ENCODE peak calls at places on chromosomes 1 and 21, in four cellular contexts. Q, K, S and J are unnamed samples.

GRCh38 chr21:45010096-45010495 is 64.3 kb upstream of the ADARB1 start:
- DNase-seq in Q (no peak), K (peak; percentile 61), S (no peak), J (no peak)

GRCh38 chr1:156060937-156061636 is at the start of gene RAB25:
- DNase-seq in Q (no peak), K (no peak), S (no peak), J (no peak)

GRCh38 chr1:218401896-218402770 is 57.0 kb downstream of the TGFB2 start:
- DNase-seq in Q (no peak), K (no peak), S (no peak), J (no peak)

GRCh38 chr21:42611852-42612251 is 41.6 kb upstream of the PDE9A start:
- DNase-seq in Q (no peak), K (no peak), S (no peak), J (no peak)

GRCh38 chr21:46454142-46454541 is 4.5 kb upstream of the DIP2A start:
- DNase-seq in Q (no peak), K (no peak), S (no peak), J (no peak)

GRCh38 chr1:166193057-166193456 is 26.3 kb upstream of the FAM78B start:
- DNase-seq in Q (no peak), K (peak; percentile 30), S (peak; percentile 42), J (no peak)

GRCh38 chr1:234733427-234733826 is 123.4 kb upstream of the IRF2BP2 start:
- DNase-seq in Q (no peak), K (no peak), S (no peak), J (no peak)

GRCh38 chr1:232435746-232436145 is 194.2 kb downstream of the SIPA1L2 start:
- DNase-seq in Q (peak; percentile 54), K (peak; percentile 76), S (no peak), J (no peak)

GRCh38 chr1:219507432-219507831 is 105.5 kb downstream of the ZC3H11B start:
- DNase-seq in Q (peak; percentile 1), K (no peak), S (no peak), J (no peak)

GRCh38 chr1:51950701-51951100 is 39.8 kb downstream of the RAB3B start:
- DNase-seq in Q (no peak), K (no peak), S (no peak), J (no peak)

GRCh38 chr1:201020040-201020591 is 3.4 kb downstream of the KIF21B start:
- DNase-seq in Q (no peak), K (peak; percentile 81), S (no peak), J (peak; percentile 68)

GRCh38 chr1:243598433-243598832 is 251.6 kb downstream of the AKT3 start:
- DNase-seq in Q (peak; percentile 80), K (peak; percentile 76), S (no peak), J (no peak)

GRCh38 chr1:32774950-32775634 is 42.1 kb downstream of the YARS1 start:
- DNase-seq in Q (peak; percentile 80), K (peak; percentile 72), S (no peak), J (no peak)

GRCh38 chr1:31843506-31843905 is 27.7 kb upstream of the SPOCD1 start:
- DNase-seq in Q (no peak), K (peak; percentile 84), S (no peak), J (peak; percentile 73)

GRCh38 chr1:244435562-244436205 is 16.0 kb downstream of the ADSS2 start:
- DNase-seq in Q (peak; percentile 60), K (peak; percentile 73), S (no peak), J (no peak)

GRCh38 chr21:42171091-42172053 is 47.6 kb upstream of the ABCG1 start:
- DNase-seq in Q (no peak), K (peak; percentile 88), S (no peak), J (peak; percentile 57)

GRCh38 chr1:116372186-116372585 is 858 bp upstream of the ATP1A1 start:
- DNase-seq in Q (no peak), K (no peak), S (no peak), J (peak; percentile 9)

GRCh38 chr1:21574464-21575151 is 65.4 kb downstream of the ALPL start:
- DNase-seq in Q (peak; percentile 85), K (no peak), S (no peak), J (no peak)

GRCh38 chr1:157558119-157558518 is 5.8 kb upstream of the FCRL5 start:
- DNase-seq in Q (no peak), K (no peak), S (peak; percentile 42), J (no peak)

GRCh38 chr1:13505020-13505419 is 8.8 kb downstream of the LRRC38 start:
- DNase-seq in Q (no peak), K (no peak), S (no peak), J (no peak)

GRCh38 chr1:212967767-212968166 is 17.4 kb downstream of the VASH2 start:
- DNase-seq in Q (peak; percentile 33), K (peak; percentile 89), S (no peak), J (peak; percentile 48)

GRCh38 chr1:53625049-53625448 is 113.9 kb downstream of the GLIS1 start:
- DNase-seq in Q (peak; percentile 53), K (no peak), S (peak; percentile 92), J (no peak)

GRCh38 chr1:163401211-163401610 is 79.5 kb downstream of the NUF2 start:
- DNase-seq in Q (no peak), K (peak; percentile 53), S (no peak), J (no peak)

GRCh38 chr1:15757575-15758401 is 807 bp upstream of the FBLIM1 start:
- DNase-seq in Q (no peak), K (peak; percentile 37), S (no peak), J (no peak)

GRCh38 chr1:209513226-209513625 is 70.3 kb upstream of the CAMK1G start:
- DNase-seq in Q (peak; percentile 26), K (peak; percentile 84), S (peak; percentile 66), J (peak; percentile 21)

GRCh38 chr1:241847796-241848668 is at the start of gene EXO1:
- DNase-seq in Q (peak; percentile 95), K (peak; percentile 98), S (peak; percentile 95), J (peak; percentile 94)
- TF ChIP-seq CTCF in Q (peak; percentile 50), K (peak; percentile 38), S (peak; percentile 45), J (peak; percentile 75)

GRCh38 chr1:87495147-87495546 is 166.5 kb downstream of the LMO4 start:
- DNase-seq in Q (no peak), K (no peak), S (no peak), J (peak; percentile 34)
- TF ChIP-seq CTCF in Q (no peak), K (no peak), S (no peak), J (peak; percentile 59)

DNA sequence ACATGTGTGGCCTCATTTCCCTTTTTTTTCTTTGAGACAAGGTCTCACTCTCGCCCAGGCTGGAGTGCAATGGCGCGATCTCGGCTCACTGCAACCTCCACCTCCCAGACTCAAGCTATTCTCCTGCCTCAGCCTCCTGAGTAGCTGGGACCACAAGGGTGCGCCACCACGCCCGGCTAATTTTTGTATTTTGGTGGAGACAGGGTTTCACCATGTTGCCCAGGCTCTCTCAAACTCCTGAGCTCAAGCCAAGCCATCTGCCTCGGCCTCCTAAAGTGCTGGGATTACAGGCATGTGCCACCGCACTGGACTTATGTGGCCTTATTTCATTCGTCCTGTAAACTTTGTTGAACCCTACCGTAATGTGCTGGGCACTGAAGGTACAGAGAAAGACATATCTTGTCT is 569 bp upstream of the WARS2 start:
- DNase-seq in Q (no peak), K (peak; percentile 47), S (no peak), J (peak; percentile 26)
- TF ChIP-seq CTCF in Q (peak; percentile 49), K (no peak), S (no peak), J (peak; percentile 73)

DNA sequence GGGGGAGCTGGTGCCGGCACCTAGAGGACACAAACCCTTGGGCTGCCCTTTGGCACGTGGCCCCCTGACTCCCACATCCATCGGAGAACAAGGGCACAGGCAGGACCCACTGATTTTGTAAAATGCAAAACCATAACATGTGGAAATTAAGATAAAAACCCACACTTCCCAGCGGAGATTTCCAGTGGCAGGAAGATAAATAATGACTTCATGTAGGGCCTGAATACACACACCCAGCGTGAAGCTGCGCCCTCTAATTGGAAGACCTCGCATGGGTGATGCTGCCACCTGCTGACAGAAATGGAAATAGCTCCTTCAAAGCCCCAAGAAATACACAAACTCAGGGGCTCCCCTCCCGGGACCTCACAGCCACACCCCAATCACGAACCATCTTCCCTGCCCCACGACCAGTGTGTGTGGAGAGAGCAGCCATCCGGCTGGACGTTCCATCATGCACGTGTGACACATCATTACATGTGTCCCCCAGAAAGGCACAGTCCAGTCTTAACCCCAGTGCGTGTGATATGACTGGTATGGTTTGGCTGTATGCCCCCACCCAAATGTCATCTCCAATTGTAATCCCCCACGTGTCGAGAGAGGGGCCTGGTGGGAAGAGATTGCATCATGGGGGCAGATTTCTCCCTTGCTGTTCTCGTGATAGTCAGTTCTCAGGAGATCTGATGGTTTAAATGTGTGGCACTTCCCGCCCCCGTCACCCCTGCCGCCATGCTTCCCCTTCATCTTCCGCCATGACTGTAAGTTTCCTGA is 5.7 kb upstream of the TPRG1L start:
- DNase-seq in Q (peak; percentile 70), K (peak; percentile 79), S (peak; percentile 95), J (peak; percentile 77)
- TF ChIP-seq CTCF in Q (peak; percentile 86), K (peak; percentile 85), S (peak; percentile 86), J (peak; percentile 90)

GRCh38 chr1:183922197-183922596 is 115.3 kb downstream of the COLGALT2 start:
- DNase-seq in Q (no peak), K (no peak), S (no peak), J (no peak)
- TF ChIP-seq CTCF in Q (no peak), K (no peak), S (no peak), J (peak; percentile 34)

DNA sequence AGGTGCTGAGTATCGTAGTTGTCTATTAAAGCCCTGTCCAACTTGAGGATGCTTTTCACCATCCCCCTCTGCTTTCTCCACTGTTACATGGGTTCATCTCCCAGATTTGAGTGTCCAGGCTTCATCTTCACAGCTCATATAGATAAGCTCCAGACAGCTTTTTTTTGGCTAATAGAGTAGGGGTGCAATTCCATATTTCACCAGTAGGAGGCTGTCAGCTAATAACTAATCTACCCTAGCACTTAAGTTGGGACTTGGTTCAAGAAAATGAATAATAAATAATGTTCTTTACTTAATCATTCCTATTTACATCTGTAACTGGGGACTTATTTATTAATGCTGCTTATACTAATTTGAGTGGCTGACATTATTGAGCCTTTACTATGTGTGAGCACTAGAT is 124.5 kb downstream of the IGSF21 start:
- DNase-seq in Q (no peak), K (no peak), S (no peak), J (no peak)
- TF ChIP-seq CTCF in Q (peak; percentile 44), K (peak; percentile 29), S (no peak), J (peak; percentile 76)

GRCh38 chr1:226532553-226532952 is 16.0 kb upstream of the STUM start:
- DNase-seq in Q (no peak), K (no peak), S (no peak), J (no peak)

GRCh38 chr1:226533220-226533619 is 15.3 kb upstream of the STUM start:
- DNase-seq in Q (no peak), K (no peak), S (no peak), J (no peak)

GRCh38 chr1:226534098-226534497 is 14.5 kb upstream of the STUM start:
- DNase-seq in Q (no peak), K (no peak), S (no peak), J (no peak)

GRCh38 chr1:226534645-226535044 is 13.9 kb upstream of the STUM start:
- DNase-seq in Q (no peak), K (no peak), S (no peak), J (no peak)

DNA sequence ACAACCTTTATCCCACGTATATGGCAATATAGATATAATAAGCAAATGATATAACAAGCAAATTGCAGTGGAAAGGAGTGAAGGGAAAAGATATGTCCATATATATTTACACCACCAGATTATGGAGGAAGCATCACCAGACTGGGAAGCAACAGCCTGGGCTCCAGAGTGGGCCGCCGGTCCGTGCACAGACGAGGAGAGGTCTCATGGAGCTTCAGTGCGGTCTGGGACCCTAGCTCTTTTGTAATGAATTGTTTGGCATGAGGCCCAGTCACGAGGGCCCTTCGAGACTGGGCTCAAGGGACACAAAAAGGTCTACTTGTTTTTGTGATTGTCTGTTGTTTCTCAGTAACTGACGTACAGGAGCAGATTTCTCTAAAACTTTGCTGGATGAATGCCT is 12.9 kb upstream of the STUM start:
- DNase-seq in Q (no peak), K (no peak), S (no peak), J (no peak)
- TF ChIP-seq CTCF in Q (no peak), K (no peak), S (no peak), J (no peak)